ENCODE peak calls at places on chromosomes 2 and 18, in four cellular contexts. One of them, this sample, is unnamed.
A peak's percentile ranks its signal among the peaks of the same experiment; 100 is the strongest.

GRCh38 chr2:127083819-127084503 is 23.0 kb downstream of the BIN1 start:
- DNase-seq in GM12878: no peak
- DNase-seq in K562: no peak
- DNase-seq in H1: no peak
- DNase-seq in this sample: no peak

GRCh38 chr2:160516547-160517365 is 23.1 kb upstream of the RBMS1 start:
- DNase-seq in K562: no peak
- DNase-seq in H1: no peak
- DNase-seq in GM12878: no peak
- DNase-seq in this sample: no peak

GRCh38 chr2:12045864-12046291 is 299.4 kb downstream of the LPIN1 start:
- DNase-seq in H1: no peak
- DNase-seq in K562: no peak
- DNase-seq in GM12878: peak; percentile 85
- DNase-seq in this sample: no peak

GRCh38 chr2:45821558-45822271 is 170.2 kb downstream of the PRKCE start:
- DNase-seq in GM12878: no peak
- DNase-seq in H1: no peak
- DNase-seq in K562: no peak
- DNase-seq in this sample: peak; percentile 66

GRCh38 chr2:60498176-60499081 is 55.0 kb downstream of the BCL11A start:
- DNase-seq in H1: no peak
- DNase-seq in K562: no peak
- DNase-seq in GM12878: no peak
- DNase-seq in this sample: no peak

GRCh38 chr2:200039847-200040246 is 84.5 kb downstream of the MAIP1 start:
- DNase-seq in H1: no peak
- DNase-seq in GM12878: no peak
- DNase-seq in K562: no peak
- DNase-seq in this sample: no peak

GRCh38 chr2:96091141-96091710 is 25.1 kb downstream of the ADRA2B start:
- DNase-seq in H1: peak; percentile 48
- DNase-seq in GM12878: no peak
- DNase-seq in K562: no peak
- DNase-seq in this sample: no peak

GRCh38 chr2:163649080-163649479 is 86.7 kb downstream of the FIGN start:
- DNase-seq in K562: no peak
- DNase-seq in H1: no peak
- DNase-seq in GM12878: no peak
- DNase-seq in this sample: no peak

GRCh38 chr2:164620873-164621760 is at the start of gene GRB14:
- DNase-seq in K562: no peak
- DNase-seq in H1: peak; percentile 84
- DNase-seq in GM12878: no peak
- DNase-seq in this sample: peak; percentile 32

GRCh38 chr18:52936931-52937330 is 596.9 kb downstream of the DCC start:
- DNase-seq in H1: no peak
- DNase-seq in GM12878: no peak
- DNase-seq in K562: no peak
- DNase-seq in this sample: no peak

GRCh38 chr2:191625016-191625415 is 52.9 kb upstream of the NABP1 start:
- DNase-seq in GM12878: no peak
- DNase-seq in K562: no peak
- DNase-seq in H1: no peak
- DNase-seq in this sample: peak; percentile 75

GRCh38 chr2:126642031-126642430 is 13.9 kb upstream of the GYPC start:
- DNase-seq in H1: peak; percentile 1
- DNase-seq in GM12878: no peak
- DNase-seq in K562: no peak
- DNase-seq in this sample: no peak

GRCh38 chr18:2958819-2959298 is 54.1 kb downstream of the LPIN2 start:
- DNase-seq in GM12878: no peak
- DNase-seq in H1: no peak
- DNase-seq in K562: no peak
- DNase-seq in this sample: no peak

GRCh38 chr18:32919799-32920198 is 147.0 kb upstream of the KLHL14 start:
- DNase-seq in K562: no peak
- DNase-seq in H1: peak; percentile 53
- DNase-seq in GM12878: no peak
- DNase-seq in this sample: peak; percentile 85

DNA sequence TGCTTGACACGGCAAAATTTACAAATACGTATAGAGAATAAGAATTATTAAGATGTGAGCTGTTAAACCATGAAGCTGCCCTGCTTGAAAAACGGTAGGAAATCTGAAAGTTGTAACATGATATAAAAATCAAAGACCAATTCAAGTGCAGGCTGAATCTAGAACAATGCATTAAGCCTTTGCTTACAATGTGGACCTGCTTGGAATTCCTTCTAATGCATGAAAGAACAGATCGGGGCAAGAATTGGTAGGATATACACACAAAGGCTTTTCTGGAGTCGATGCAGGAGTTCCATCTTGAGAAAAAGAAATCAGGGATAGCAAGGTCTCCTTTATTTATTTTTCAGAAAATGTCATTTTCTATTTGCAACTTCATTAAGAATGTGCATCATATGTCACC is 136.8 kb downstream of the DLGAP1 start:
- DNase-seq in GM12878: no peak
- DNase-seq in H1: no peak
- DNase-seq in K562: no peak
- DNase-seq in this sample: no peak
- TF ChIP-seq ATF2 in GM12878: no peak
- TF ChIP-seq ATF2 in H1: no peak
- TF ChIP-seq ATF2 in K562: no peak
- TF ChIP-seq ATF2 in this sample: no peak

DNA sequence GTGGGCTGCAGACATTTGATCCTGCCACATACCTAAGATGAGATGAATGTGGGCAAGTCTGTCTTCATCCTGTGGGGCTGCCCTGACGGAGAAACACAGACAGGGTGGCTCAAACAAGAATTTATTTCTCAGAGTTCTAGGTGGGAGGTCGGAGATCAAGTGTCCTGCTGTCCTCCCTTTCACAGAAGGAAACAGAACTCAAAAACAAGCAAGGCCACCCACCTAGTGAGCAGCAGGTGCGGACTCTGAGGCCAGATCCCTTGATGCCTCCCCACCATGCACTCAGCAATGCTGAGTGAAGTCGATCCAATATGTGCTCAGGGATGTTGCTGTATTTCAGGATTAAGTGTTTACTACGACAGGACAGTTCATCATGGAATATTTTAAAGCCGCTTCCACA is 63.0 kb upstream of the SNTG2 start:
- DNase-seq in H1: peak; percentile 45
- DNase-seq in K562: no peak
- DNase-seq in GM12878: no peak
- DNase-seq in this sample: no peak
- TF ChIP-seq EP300 in H1: no peak
- TF ChIP-seq EP300 in K562: no peak
- TF ChIP-seq EP300 in GM12878: no peak
- TF ChIP-seq EP300 in this sample: no peak

DNA sequence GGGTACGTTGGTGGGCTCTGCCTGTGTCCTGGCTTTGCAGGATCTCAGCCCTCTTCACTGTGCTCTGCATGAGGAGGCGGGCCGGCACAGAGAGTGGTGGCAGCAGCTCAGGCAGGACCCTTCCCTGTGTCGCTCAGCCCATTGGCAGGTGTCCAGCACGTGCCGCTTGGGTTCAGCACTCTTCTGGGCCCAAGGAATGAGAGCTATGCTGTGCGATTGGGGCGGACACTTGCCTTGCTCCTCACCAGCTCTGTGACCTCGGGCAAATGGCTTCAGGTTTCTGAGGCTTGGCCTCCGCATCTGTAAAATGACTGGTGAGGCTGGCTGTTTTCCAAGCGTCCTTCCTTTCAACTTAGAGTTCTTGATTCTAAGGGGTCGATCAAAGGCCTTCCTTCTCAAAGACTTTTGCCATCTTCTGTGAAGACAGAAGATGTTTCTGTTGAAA is 35.5 kb downstream of the GLI2 start:
- DNase-seq in GM12878: no peak
- DNase-seq in K562: no peak
- DNase-seq in H1: no peak
- DNase-seq in this sample: no peak
- TF ChIP-seq ATF2 in GM12878: no peak
- TF ChIP-seq ATF2 in K562: no peak
- TF ChIP-seq ATF2 in H1: no peak
- TF ChIP-seq ATF2 in this sample: no peak

GRCh38 chr2:64363848-64364247 is 90.1 kb upstream of the LGALSL start:
- DNase-seq in H1: no peak
- DNase-seq in K562: no peak
- DNase-seq in GM12878: no peak
- DNase-seq in this sample: no peak

GRCh38 chr2:64359892-64360657 is 93.9 kb upstream of the LGALSL start:
- DNase-seq in H1: no peak
- DNase-seq in GM12878: no peak
- DNase-seq in K562: peak; percentile 31
- DNase-seq in this sample: peak; percentile 13

GRCh38 chr2:64361151-64361938 is 92.6 kb upstream of the LGALSL start:
- DNase-seq in H1: no peak
- DNase-seq in K562: no peak
- DNase-seq in GM12878: no peak
- DNase-seq in this sample: no peak

GRCh38 chr2:64363140-64363539 is 90.8 kb upstream of the LGALSL start:
- DNase-seq in GM12878: no peak
- DNase-seq in H1: no peak
- DNase-seq in K562: no peak
- DNase-seq in this sample: no peak

GRCh38 chr2:64362562-64363026 is 91.4 kb upstream of the LGALSL start:
- DNase-seq in K562: no peak
- DNase-seq in GM12878: no peak
- DNase-seq in H1: no peak
- DNase-seq in this sample: no peak
- TF ChIP-seq EP300 in K562: no peak
- TF ChIP-seq EP300 in GM12878: no peak
- TF ChIP-seq EP300 in H1: no peak
- TF ChIP-seq EP300 in this sample: no peak

GRCh38 chr2:86703704-86704370 is 16.3 kb upstream of the RMND5A start:
- DNase-seq in K562: no peak
- DNase-seq in H1: no peak
- DNase-seq in GM12878: no peak
- DNase-seq in this sample: no peak
- TF ChIP-seq ATF2 in K562: no peak
- TF ChIP-seq ATF2 in H1: no peak
- TF ChIP-seq ATF2 in GM12878: no peak
- TF ChIP-seq ATF2 in this sample: no peak

GRCh38 chr2:54634564-54635511 is 88.6 kb upstream of the EML6 start:
- DNase-seq in GM12878: peak; percentile 93
- DNase-seq in K562: no peak
- DNase-seq in H1: no peak
- DNase-seq in this sample: no peak
- TF ChIP-seq EP300 in GM12878: peak; percentile 84
- TF ChIP-seq EP300 in K562: no peak
- TF ChIP-seq EP300 in H1: no peak
- TF ChIP-seq EP300 in this sample: no peak